ENCODE peak calls at places on chromosomes 4 and X, in five cellular contexts. O, K, S, V and Y are unnamed samples.

GRCh38 chrX:42398967-42399631 is 378.9 kb downstream of the PPP1R2C start:
- DNase-seq in O (no peak), K (no peak), S (no peak), V (no peak), Y (no peak)

GRCh38 chr4:121535351-121535750 is 154.5 kb upstream of the QRFPR start:
- DNase-seq in O (no peak), K (no peak), S (no peak), V (no peak), Y (no peak)

GRCh38 chrX:47302396-47302795 is 68.0 kb upstream of the ZNF157 start:
- DNase-seq in O (no peak), K (no peak), S (no peak), V (no peak), Y (no peak)

GRCh38 chr4:67575232-67575888 is 16.8 kb downstream of the STAP1 start:
- DNase-seq in O (no peak), K (no peak), S (no peak), V (no peak), Y (no peak)

GRCh38 chrX:154064637-154065435 is 32.7 kb downstream of the MECP2 start:
- DNase-seq in O (no peak), K (no peak), S (no peak), V (no peak), Y (no peak)

GRCh38 chrX:8005678-8006347 is 78.6 kb upstream of the PNPLA4 start:
- DNase-seq in O (no peak), K (no peak), S (no peak), V (no peak), Y (no peak)

GRCh38 chrX:110569506-110569905 is 210.9 kb downstream of the RTL9 start:
- DNase-seq in O (no peak), K (no peak), S (peak), V (no peak), Y (no peak)

GRCh38 chrX:2549874-2550273 is 49.1 kb upstream of the DHRSX start:
- DNase-seq in O (no peak), K (no peak), S (no peak), V (no peak), Y (no peak)

GRCh38 chrX:112147206-112147605 is 64.6 kb upstream of the TRPC5 start:
- DNase-seq in O (no peak), K (no peak), S (peak), V (no peak), Y (no peak)

GRCh38 chr4:153028535-153028934 is 92.4 kb downstream of the FHDC1 start:
- DNase-seq in O (no peak), K (no peak), S (no peak), V (no peak), Y (no peak)

GRCh38 chrX:133054761-133055385 is 42.0 kb downstream of the USP26 start:
- DNase-seq in O (no peak), K (no peak), S (no peak), V (no peak), Y (no peak)

GRCh38 chrX:115344885-115345653 is 55.6 kb downstream of the LUZP4 start:
- DNase-seq in O (peak), K (peak), S (peak), V (peak), Y (peak)

GRCh38 chr4:2891294-2891693 is 47.6 kb downstream of the ADD1 start:
- DNase-seq in O (no peak), K (no peak), S (peak), V (no peak), Y (no peak)

GRCh38 chr4:173591760-173592159 is 61.7 kb upstream of the HAND2 start:
- DNase-seq in O (no peak), K (no peak), S (no peak), V (no peak), Y (no peak)

GRCh38 chrX:9388450-9388849 is 76.4 kb upstream of the TBL1X start:
- DNase-seq in O (no peak), K (no peak), S (no peak), V (no peak), Y (no peak)

GRCh38 chrX:11190745-11191510 is 79.8 kb downstream of the HCCS start:
- DNase-seq in O (no peak), K (no peak), S (no peak), V (no peak), Y (no peak)

GRCh38 chrX:95346854-95347253 is 1337.8 kb upstream of the DIAPH2 start:
- DNase-seq in O (no peak), K (no peak), S (peak), V (no peak), Y (no peak)

GRCh38 chr4:140567722-140568121 is 1.0 kb downstream of the UCP1 start:
- DNase-seq in O (no peak), K (no peak), S (peak), V (no peak), Y (peak)

GRCh38 chr4:128649575-128650205 is 159.8 kb upstream of the JADE1 start:
- DNase-seq in O (no peak), K (no peak), S (peak), V (no peak), Y (no peak)

GRCh38 chr4:86181585-86181984 is 178.3 kb downstream of the MAPK10 start:
- DNase-seq in O (no peak), K (no peak), S (peak), V (no peak), Y (no peak)

GRCh38 chr4:175035907-175036306 is 117.7 kb downstream of the ADAM29 start:
- DNase-seq in O (no peak), K (no peak), S (no peak), V (no peak), Y (no peak)

GRCh38 chr4:169251291-169252235 is 19.2 kb downstream of the SH3RF1 start:
- DNase-seq in O (no peak), K (no peak), S (no peak), V (no peak), Y (no peak)

GRCh38 chr4:76198411-76199237 is 15.0 kb downstream of the SCARB2 start:
- DNase-seq in O (peak), K (peak), S (peak), V (peak), Y (peak)
- H3K27ac ChIP-seq in O (peak), K (no peak), S (peak), V (peak), Y (peak)

DNA sequence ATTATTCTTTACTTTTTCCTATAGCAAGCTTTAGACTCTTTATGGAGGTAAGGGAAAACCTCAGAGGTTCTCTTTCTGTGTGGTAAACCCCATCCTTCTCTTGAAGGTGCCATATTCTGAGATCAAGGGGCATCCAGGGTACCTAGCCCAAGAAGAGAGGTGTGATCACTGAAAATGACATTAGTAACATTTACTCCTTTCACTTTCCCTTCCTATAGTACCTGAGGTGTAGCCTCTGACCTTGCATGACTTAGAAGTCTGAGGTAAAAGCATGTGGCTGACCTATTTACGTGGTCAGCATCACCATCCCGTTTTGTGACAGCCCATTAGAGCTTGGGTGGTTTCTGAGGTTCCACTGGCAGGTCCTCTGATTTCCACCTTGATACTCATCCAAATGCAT is 25.7 kb downstream of the SGMS2 start:
- DNase-seq in O (no peak), K (no peak), S (no peak), V (no peak), Y (no peak)
- H3K4me3 ChIP-seq in O (no peak), K (no peak), S (no peak), V (no peak), Y (no peak)

GRCh38 chrX:15816886-15817285 is 26.6 kb downstream of the ZRSR2 start:
- DNase-seq in O (no peak), K (no peak), S (no peak), V (no peak), Y (no peak)

GRCh38 chrX:15812212-15812938 is 22.1 kb downstream of the ZRSR2 start:
- DNase-seq in O (no peak), K (no peak), S (no peak), V (no peak), Y (no peak)

GRCh38 chrX:15816453-15816838 is 26.2 kb downstream of the ZRSR2 start:
- DNase-seq in O (no peak), K (no peak), S (peak), V (no peak), Y (no peak)

GRCh38 chrX:15814811-15815210 is 24.5 kb downstream of the ZRSR2 start:
- DNase-seq in O (no peak), K (no peak), S (no peak), V (no peak), Y (no peak)

GRCh38 chrX:15815779-15816452 is 25.6 kb downstream of the ZRSR2 start:
- DNase-seq in O (no peak), K (no peak), S (peak), V (no peak), Y (no peak)
- H3K27ac ChIP-seq in O (no peak), K (no peak), S (no peak), V (no peak), Y (no peak)

GRCh38 chr4:77003400-77003799 is 53.8 kb downstream of the SEPTIN11 start:
- DNase-seq in O (no peak), K (no peak), S (no peak), V (no peak), Y (no peak)

GRCh38 chr4:76998251-76998901 is 48.8 kb downstream of the SEPTIN11 start:
- DNase-seq in O (no peak), K (no peak), S (peak), V (no peak), Y (no peak)

GRCh38 chr4:77002321-77002720 is 52.8 kb downstream of the SEPTIN11 start:
- DNase-seq in O (no peak), K (no peak), S (no peak), V (no peak), Y (no peak)

GRCh38 chr4:77002721-77003120 is 53.2 kb downstream of the SEPTIN11 start:
- DNase-seq in O (no peak), K (no peak), S (no peak), V (no peak), Y (no peak)

GRCh38 chr4:77001907-77002306 is 52.4 kb downstream of the SEPTIN11 start:
- DNase-seq in O (no peak), K (no peak), S (peak), V (no peak), Y (no peak)
- H3K4me3 ChIP-seq in O (no peak), K (no peak), S (peak), V (no peak), Y (no peak)

DNA sequence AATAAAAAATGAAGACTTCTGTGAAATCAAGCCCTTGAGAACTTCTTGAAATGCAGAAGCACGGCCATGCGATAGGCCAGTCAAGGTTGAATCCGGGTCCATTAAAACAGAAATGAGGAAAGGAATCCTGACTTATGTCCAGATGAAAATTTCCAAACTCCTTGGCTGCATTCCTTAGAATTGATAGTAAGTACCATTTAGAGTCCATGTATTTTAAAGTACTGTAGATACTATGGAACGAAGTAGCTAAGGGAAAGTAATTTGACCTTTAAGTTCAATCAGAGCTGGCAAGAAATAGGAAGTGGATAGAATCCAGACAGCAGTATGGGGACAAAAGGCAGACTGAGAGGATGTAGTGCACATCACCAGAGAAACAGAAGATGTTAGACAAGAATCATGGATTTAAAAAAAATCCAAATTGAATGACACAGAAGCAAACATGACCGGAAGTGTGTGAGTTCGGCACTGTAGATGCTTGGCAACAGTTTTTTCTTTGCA is 63.9 kb upstream of the PDLIM3 start:
- DNase-seq in O (no peak), K (no peak), S (no peak), V (no peak), Y (no peak)
- H3K27ac ChIP-seq in O (peak), K (no peak), S (no peak), V (peak), Y (no peak)

GRCh38 chrX:552496-552895 is 78.1 kb upstream of the SHOX start:
- DNase-seq in O (no peak), K (no peak), S (no peak), V (no peak), Y (no peak)
- H3K4me3 ChIP-seq in O (no peak), K (no peak), S (no peak), V (no peak), Y (no peak)

GRCh38 chr4:56786955-56787354 is 34.5 kb downstream of the SPINK2 start:
- DNase-seq in O (peak), K (no peak), S (peak), V (no peak), Y (peak)
- H3K27ac ChIP-seq in O (peak), K (no peak), S (no peak), V (no peak), Y (no peak)